ENCODE peak calls at places on chromosome 9, in seven cellular contexts. P, L, Z, M, B, H and Q are unnamed samples.

GRCh38 chr9:96381696-96382095 is 1.8 kb downstream of the SLC35D2 start:
- DNase-seq in L (no peak), B (no peak), H (no peak), P (no peak), M (no peak), Z (no peak), Q (no peak)

GRCh38 chr9:82961504-82962125 is 101.3 kb downstream of the RASEF start:
- DNase-seq in B (peak), M (peak), H (peak), Z (peak), L (peak), P (peak), Q (peak)

GRCh38 chr9:81416476-81417298 is 272.7 kb downstream of the TLE1 start:
- DNase-seq in P (no peak), H (no peak), L (no peak), Z (peak), M (no peak), B (no peak), Q (no peak)

GRCh38 chr9:19119801-19120440 is 7.4 kb downstream of the PLIN2 start:
- DNase-seq in M (no peak), B (no peak), H (no peak), P (no peak), L (no peak), Z (no peak), Q (no peak)

GRCh38 chr9:72858089-72858912 is 94.6 kb downstream of the ALDH1A1 start:
- DNase-seq in M (no peak), P (no peak), L (no peak), B (no peak), H (no peak), Z (no peak), Q (no peak)

GRCh38 chr9:4371108-4371507 is 71.2 kb upstream of the GLIS3 start:
- DNase-seq in H (no peak), P (peak), M (peak), Z (peak), L (no peak), B (peak), Q (no peak)

GRCh38 chr9:78866228-78867132 is 569.6 kb downstream of the PSAT1 start:
- DNase-seq in L (no peak), P (peak), Z (peak), B (peak), M (peak), H (no peak), Q (no peak)

GRCh38 chr9:16352791-16353401 is 517.6 kb downstream of the BNC2 start:
- DNase-seq in P (no peak), Z (peak), M (peak), H (no peak), L (no peak), B (peak), Q (no peak)

DNA sequence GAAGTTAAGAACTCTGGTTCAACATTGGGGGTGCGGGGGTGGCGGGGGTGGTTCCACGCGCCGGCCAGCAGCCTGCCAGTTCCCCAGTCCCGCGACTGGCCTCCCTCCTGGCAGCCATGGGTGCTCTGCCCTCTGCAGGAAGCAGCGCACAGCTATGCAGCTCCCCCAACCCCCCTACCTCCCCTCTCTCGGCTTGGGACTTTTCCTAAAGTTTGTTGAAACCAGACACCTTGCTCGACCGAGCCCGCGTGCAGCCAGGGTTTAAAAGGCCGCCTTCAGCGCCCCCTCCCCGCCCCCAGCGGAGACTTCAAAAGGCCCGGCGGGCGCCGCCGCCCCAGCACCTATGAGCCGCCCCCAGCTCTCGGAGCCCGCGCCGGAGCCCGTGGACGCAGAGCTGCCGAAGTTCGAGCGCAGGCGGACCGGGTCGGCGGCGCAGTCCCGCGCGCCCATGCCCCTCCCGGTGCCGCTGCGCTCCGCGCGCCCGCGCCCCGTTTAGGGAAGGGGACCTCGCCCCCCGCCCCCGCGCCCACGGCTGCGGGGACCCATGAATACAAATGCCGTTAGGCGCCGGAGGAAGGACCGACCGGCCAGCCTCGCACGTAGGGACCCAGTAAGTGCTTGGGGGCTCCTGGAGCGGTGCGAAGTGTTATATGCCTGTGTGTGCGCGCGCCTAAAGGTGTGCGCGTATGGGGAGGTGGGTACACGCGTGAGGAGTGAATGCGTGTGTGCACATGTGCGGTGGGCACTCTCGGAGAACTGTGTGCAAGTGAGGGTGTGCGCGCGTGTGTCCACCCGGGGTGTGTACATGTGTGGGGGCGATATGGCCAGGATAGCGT is 1.4 kb upstream of the COL27A1 start:
- DNase-seq in M (peak), Z (peak), B (no peak), H (peak), L (no peak), P (no peak), Q (peak)
- H3K4me3 ChIP-seq in M (peak), Z (peak), B (peak), H (peak), L (no peak), P (peak), Q (peak)

GRCh38 chr9:86168256-86168655 is 68.9 kb upstream of the GOLM1 start:
- DNase-seq in L (no peak), B (no peak), P (no peak), H (no peak), Z (no peak), M (no peak), Q (no peak)

GRCh38 chr9:86163503-86163902 is 64.1 kb upstream of the GOLM1 start:
- DNase-seq in Z (no peak), M (no peak), L (no peak), P (no peak), H (no peak), B (no peak), Q (no peak)

DNA sequence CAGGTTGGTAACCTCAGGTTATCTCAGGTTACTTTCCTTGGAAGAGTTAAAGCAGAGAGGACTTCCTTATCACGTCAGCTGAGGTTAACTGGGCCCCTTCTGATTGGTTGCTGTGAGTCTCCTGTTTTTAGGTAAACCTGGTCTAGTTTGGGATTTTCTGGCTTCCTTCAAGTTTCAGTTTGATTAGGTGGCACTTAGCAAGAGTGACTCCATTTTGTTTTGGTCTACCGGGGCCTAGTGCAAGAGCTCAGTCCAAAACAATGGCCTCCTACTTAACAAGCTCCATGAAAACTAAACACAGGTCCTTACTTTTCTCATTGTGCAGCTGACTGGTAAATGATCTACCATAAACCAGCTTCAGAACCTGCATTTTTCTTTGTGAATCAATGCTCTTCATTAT is 67.2 kb upstream of the GOLM1 start:
- DNase-seq in P (no peak), B (no peak), M (no peak), L (no peak), H (no peak), Z (no peak), Q (no peak)
- H3K4me3 ChIP-seq in P (no peak), B (no peak), M (no peak), L (no peak), H (no peak), Z (no peak), Q (no peak)

GRCh38 chr9:136052433-136052880 is 42.6 kb downstream of the NACC2 start:
- DNase-seq in H (peak), M (peak), Z (no peak), P (no peak), L (no peak), B (no peak), Q (no peak)
- H3K4me3 ChIP-seq in H (peak), M (peak), Z (no peak), P (peak), L (no peak), B (no peak), Q (peak)

GRCh38 chr9:89312154-89312616 is 1.2 kb downstream of the CKS2 start:
- DNase-seq in B (no peak), H (peak), P (no peak), L (peak), M (peak), Z (no peak), Q (no peak)

GRCh38 chr9:89311346-89312153 is 555 bp downstream of the CKS2 start:
- DNase-seq in P (no peak), M (no peak), B (no peak), Z (no peak), H (no peak), L (peak), Q (no peak)

GRCh38 chr9:89309166-89309565 is 1.8 kb upstream of the CKS2 start:
- DNase-seq in B (no peak), L (no peak), Z (peak), M (no peak), P (no peak), H (no peak), Q (no peak)

GRCh38 chr9:89310486-89311345 is at the start of gene CKS2:
- DNase-seq in Z (peak), L (peak), B (peak), M (peak), P (peak), H (peak), Q (peak)

DNA sequence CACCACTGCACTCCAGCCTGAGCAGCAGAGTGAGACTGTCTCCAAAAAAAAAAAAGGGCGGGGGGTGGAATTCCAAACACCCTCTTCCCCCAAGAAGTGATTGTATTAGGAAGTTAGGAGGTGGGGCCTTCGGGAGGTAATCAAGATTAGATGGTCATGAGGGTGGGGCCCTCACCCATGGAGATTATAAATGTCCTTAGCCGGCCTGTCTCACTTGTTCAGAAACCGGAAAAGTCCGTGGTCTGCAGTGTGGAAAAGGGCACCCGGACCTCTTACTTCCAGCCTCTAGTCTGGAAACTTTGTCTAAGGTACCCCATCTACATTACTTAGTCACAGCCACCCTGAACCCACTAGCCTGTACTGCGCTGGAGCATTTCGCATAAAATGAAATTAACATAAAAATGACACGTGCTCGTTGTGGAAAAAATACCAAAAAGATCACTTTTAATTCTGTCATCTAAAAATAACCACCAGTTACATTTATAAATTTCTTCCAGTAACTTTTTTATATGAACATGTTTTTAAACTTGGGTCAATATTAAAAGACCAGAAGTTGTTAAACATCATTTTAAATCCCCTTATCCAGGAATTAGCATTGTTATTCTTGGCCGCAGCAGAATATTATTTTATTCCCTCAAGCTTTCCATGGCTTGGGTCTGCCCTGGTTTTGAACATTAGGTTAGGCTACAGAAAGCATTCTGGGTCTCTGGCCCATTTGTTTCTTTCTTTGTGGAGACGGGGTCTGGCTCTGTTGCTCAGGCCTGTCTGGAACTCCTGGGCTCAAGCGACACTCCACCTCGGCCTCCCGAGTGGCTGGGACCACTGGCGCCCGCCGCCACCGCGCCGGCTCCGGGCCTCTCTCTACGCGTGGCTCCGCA is 1.1 kb upstream of the CKS2 start:
- DNase-seq in M (no peak), B (no peak), L (peak), P (no peak), H (peak), Z (no peak), Q (peak)
- H3K4me3 ChIP-seq in M (peak), B (peak), L (peak), P (peak), H (peak), Z (peak), Q (peak)

DNA sequence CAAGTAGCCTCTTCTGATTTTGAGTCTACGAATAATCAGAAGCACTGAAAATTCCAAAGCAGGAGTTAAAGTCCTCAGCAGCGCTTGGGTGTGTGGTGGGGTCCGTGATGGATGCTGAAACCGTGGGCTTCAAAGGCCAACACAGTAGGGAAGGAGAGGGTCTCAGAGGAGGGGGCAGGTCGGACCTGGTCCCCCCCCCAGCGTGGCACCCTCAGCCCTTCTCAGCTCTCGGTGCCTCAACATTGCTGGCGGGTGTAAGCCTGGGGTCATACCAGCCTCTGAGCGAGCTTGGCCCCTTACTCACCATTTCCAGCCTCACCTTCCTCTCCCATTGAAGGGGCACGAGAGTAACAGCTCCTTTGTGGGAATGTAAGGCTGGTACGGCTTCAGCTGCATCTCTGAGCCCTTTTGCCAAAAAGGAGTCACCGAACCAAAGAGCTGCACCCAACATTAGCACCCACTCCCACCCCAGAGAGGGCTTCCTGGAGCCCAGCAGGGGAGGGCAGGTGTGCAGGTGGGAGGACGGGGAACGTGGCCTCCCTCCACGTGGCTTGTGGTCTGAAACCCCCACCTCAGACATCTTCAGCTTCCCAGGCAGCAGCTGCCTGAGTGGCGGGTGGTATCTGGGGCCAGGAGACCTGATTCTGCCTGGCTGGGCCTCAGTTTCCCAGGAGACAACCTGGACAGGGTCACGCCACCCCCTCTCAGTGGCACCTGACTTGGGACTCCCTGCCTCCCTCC is 6.7 kb upstream of the LCN1 start:
- DNase-seq in P (no peak), H (no peak), B (no peak), L (no peak), Z (no peak), M (no peak), Q (no peak)
- H3K4me3 ChIP-seq in P (no peak), H (no peak), B (no peak), L (no peak), Z (no peak), M (no peak), Q (no peak)

GRCh38 chr9:131609116-131609830 is 64.0 kb downstream of the PRRT1B start:
- DNase-seq in B (peak), Z (no peak), H (peak), L (no peak), M (no peak), P (no peak), Q (no peak)
- H3K4me3 ChIP-seq in B (no peak), Z (no peak), H (no peak), L (no peak), M (no peak), P (peak), Q (no peak)

GRCh38 chr9:34628656-34629491 is at the start of gene ARID3C:
- DNase-seq in B (no peak), H (peak), P (no peak), M (peak), Z (peak), L (no peak), Q (no peak)

GRCh38 chr9:34625087-34625486 is 3.8 kb downstream of the ARID3C start:
- DNase-seq in Z (no peak), L (no peak), M (no peak), H (no peak), B (no peak), P (no peak), Q (no peak)

GRCh38 chr9:34630402-34631154 is 1.7 kb upstream of the ARID3C start:
- DNase-seq in Z (no peak), P (no peak), M (no peak), L (no peak), B (no peak), H (no peak), Q (no peak)

GRCh38 chr9:34629492-34629809 is 585 bp upstream of the ARID3C start:
- DNase-seq in H (no peak), L (no peak), B (no peak), Z (no peak), M (no peak), P (no peak), Q (no peak)

DNA sequence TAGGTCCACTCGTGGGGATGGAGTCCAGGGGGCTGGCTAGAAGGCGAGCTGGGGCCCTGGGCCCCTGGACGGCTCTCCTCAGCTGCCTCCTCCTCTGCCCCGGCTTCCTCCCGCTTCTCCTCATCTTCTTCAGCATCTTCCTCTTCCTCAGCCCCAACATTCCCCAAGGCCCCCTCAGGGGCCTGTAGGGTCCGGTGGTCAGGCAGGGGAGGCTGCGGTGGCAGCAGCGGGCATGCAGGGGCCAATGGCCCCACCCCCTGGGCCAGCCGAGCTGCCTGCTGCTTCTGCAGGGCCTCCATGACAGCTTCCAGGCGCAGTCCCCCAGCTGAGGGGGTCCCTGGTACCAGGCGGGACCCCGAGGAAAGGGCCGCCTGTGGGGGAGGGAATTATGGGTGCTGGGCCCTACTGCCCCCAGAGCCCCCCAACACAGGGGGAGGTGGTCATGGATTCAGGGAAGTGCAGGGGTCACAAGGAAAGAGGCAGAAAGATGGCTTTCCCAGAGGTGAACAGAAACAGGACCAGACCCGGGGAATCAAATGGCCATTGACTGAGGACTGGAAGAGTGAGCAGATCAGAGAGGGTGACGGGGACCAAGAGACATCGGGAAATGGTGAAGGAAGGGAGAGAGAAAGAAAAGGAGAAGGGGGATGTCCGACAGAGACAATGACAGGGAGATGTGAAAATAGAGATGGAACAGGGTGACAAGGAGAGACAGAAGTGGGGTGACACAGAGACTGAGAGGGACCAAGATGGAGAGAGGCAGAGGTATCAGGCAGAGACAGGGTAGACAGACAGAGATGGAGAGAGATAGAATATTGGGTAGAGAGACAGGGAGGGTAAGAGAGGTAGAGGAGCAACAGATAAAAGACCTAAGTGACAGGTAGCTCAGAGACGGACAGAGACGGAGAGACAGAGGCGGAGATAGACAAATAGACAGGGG is 880 bp downstream of the ARID3C start:
- DNase-seq in M (no peak), L (no peak), P (no peak), B (no peak), Z (no peak), H (no peak), Q (no peak)
- H3K4me3 ChIP-seq in M (peak), L (no peak), P (peak), B (no peak), Z (no peak), H (peak), Q (no peak)

GRCh38 chr9:92965759-92966517 is 18.6 kb downstream of the FGD3 start:
- DNase-seq in L (no peak), H (no peak), Z (no peak), M (no peak), B (no peak), P (no peak), Q (no peak)
- H3K4me3 ChIP-seq in L (peak), H (no peak), Z (no peak), M (no peak), B (no peak), P (no peak), Q (peak)